ENCODE peak calls at places on chromosomes 16 and 17, in nine cellular contexts. W is activated T-helper 1 cell treated with anti-CD3 and anti-CD28 coated beads, Interleukin-2, amount 50 U/mL, for 16 hours; U is stimulated activated CD4-positive, alpha-beta T cell treated with anti-CD3 and anti-CD28 coated beads, Interleukin-1b, Interleukin-23, amount 100 ng/mL, for 1 hour; F is HTR-8/SVneo; M is fibroblast of villous mesenchyme; S is NCI-H226; R is activated T-cell treated with anti-CD3 and anti-CD28 coated beads for 4 hours; Z is stimulated activated naive CD4-positive, alpha-beta T cell; H is left ventricle myocardium superior. D is an unnamed sample.

GRCh38 chr17:29390856-29391631 is 881 bp downstream of the TAOK1 start:
- DNase-seq in W (peak), S (no peak), H (no peak), Z (no peak), F (no peak), U (no peak), R (no peak), M (peak), D (peak)

GRCh38 chr17:29251969-29252866 is 5.6 kb downstream of the CRYBA1 start:
- DNase-seq in H (no peak), F (no peak), M (peak), Z (no peak), U (no peak), S (peak), W (no peak), R (no peak), D (peak)

GRCh38 chr17:46848534-46848933 is 2.8 kb upstream of the WNT9B start:
- DNase-seq in S (no peak), F (no peak), R (no peak), U (no peak), W (no peak), M (no peak), H (no peak), Z (no peak), D (no peak)

GRCh38 chr17:5014357-5014756 is 16.6 kb downstream of the KIF1C start:
- DNase-seq in M (no peak), R (no peak), F (no peak), Z (no peak), U (no peak), H (no peak), S (no peak), W (no peak), D (no peak)

GRCh38 chr17:76550712-76551615 is 11.1 kb downstream of the PRCD start:
- DNase-seq in S (peak), M (peak), U (no peak), H (no peak), R (no peak), W (no peak), F (no peak), Z (no peak), D (peak)

GRCh38 chr17:63754046-63754445 is 12.4 kb upstream of the STRADA start:
- DNase-seq in W (no peak), S (no peak), U (no peak), Z (no peak), R (no peak), M (no peak), H (no peak), F (no peak), D (no peak)

GRCh38 chr17:81990836-81991683 is 13.6 kb downstream of the ASPSCR1 start:
- DNase-seq in F (no peak), H (no peak), W (no peak), Z (no peak), M (no peak), R (no peak), U (no peak), S (no peak), D (no peak)

GRCh38 chr16:77452243-77452642 is 17.4 kb upstream of the ADAMTS18 start:
- DNase-seq in W (no peak), H (no peak), U (no peak), S (no peak), Z (no peak), M (no peak), F (no peak), R (no peak), D (no peak)

GRCh38 chr17:63270610-63271009 is 175.5 kb downstream of the CYB561 start:
- DNase-seq in M (no peak), F (no peak), W (no peak), S (peak), U (no peak), R (no peak), H (no peak), Z (no peak), D (no peak)

GRCh38 chr16:49342336-49343265 is 31.0 kb upstream of the C16orf78 start:
- DNase-seq in F (no peak), M (no peak), Z (no peak), U (no peak), W (no peak), S (no peak), H (no peak), R (no peak), D (no peak)

GRCh38 chr17:55177159-55177913 is 87.4 kb upstream of the HLF start:
- DNase-seq in H (no peak), R (no peak), S (no peak), W (no peak), Z (no peak), F (no peak), U (no peak), M (peak), D (peak)

GRCh38 chr16:85055503-85056210 is 28.1 kb downstream of the KIAA0513 start:
- DNase-seq in W (peak), U (peak), R (peak), H (no peak), F (peak), S (peak), Z (peak), M (peak), D (peak)

GRCh38 chr17:16286947-16287562 is 66.2 kb downstream of the CENPV start:
- DNase-seq in M (peak), F (no peak), Z (no peak), U (no peak), W (no peak), R (no peak), H (no peak), S (no peak), D (peak)

D was measured in choroid plexus epithelial cell.